ENCODE peak calls at places on chromosome 22, in five cellular contexts. Q, H, C, G and S are unnamed samples.

GRCh38 chr22:47366026-47366767 is 603.7 kb downstream of the TBC1D22A start:
- DNase-seq in Q (no peak), H (no peak), C (no peak), G (no peak), S (no peak)

GRCh38 chr22:46045459-46046298 is 68.7 kb upstream of the WNT7B start:
- DNase-seq in Q (no peak), H (no peak), C (no peak), G (no peak), S (no peak)

GRCh38 chr22:35465109-35465701 is 65.3 kb downstream of the MCM5 start:
- DNase-seq in Q (no peak), H (no peak), C (no peak), G (no peak), S (no peak)

GRCh38 chr22:26574001-26574723 is 15.8 kb downstream of the TPST2 start:
- DNase-seq in Q (no peak), H (no peak), C (no peak), G (no peak), S (no peak)

GRCh38 chr22:24402460-24403192 is 24.8 kb upstream of the ADORA2A start:
- DNase-seq in Q (no peak), H (no peak), C (no peak), G (peak; percentile 54), S (peak; percentile 94)

GRCh38 chr22:20429254-20430100 is 8.1 kb downstream of the SCARF2 start:
- DNase-seq in Q (peak; percentile 72), H (no peak), C (peak; percentile 90), G (peak; percentile 75), S (no peak)

GRCh38 chr22:40258463-40259046 is 80.8 kb downstream of the TNRC6B start:
- DNase-seq in Q (no peak), H (no peak), C (no peak), G (peak; percentile 13), S (peak; percentile 50)

GRCh38 chr22:39471421-39472141 is 14.8 kb downstream of the MGAT3 start:
- DNase-seq in Q (no peak), H (no peak), C (no peak), G (peak; percentile 73), S (peak; percentile 76)

GRCh38 chr22:17919276-17920144 is 104.9 kb downstream of the MICAL3 start:
- DNase-seq in Q (no peak), H (no peak), C (peak; percentile 57), G (no peak), S (peak; percentile 21)

GRCh38 chr22:17655289-17655688 is 16.7 kb downstream of the BCL2L13 start:
- DNase-seq in Q (no peak), H (no peak), C (no peak), G (no peak), S (no peak)

GRCh38 chr22:45478108-45478771 is 24.4 kb upstream of the FBLN1 start:
- DNase-seq in Q (no peak), H (no peak), C (no peak), G (peak; percentile 67), S (peak; percentile 84)

GRCh38 chr22:35523167-35523928 is 17.3 kb upstream of the RASD2 start:
- DNase-seq in Q (no peak), H (no peak), C (no peak), G (no peak), S (no peak)

GRCh38 chr22:39512026-39512425 is 8.3 kb upstream of the ATF4 start:
- DNase-seq in Q (no peak), H (no peak), C (no peak), G (no peak), S (no peak)

GRCh38 chr22:33210129-33210784 is 152.1 kb upstream of the SYN3 start:
- DNase-seq in Q (peak; percentile 47), H (no peak), C (peak; percentile 79), G (no peak), S (peak; percentile 30)

GRCh38 chr22:49838771-49839717 is 11.4 kb upstream of the BRD1 start:
- DNase-seq in Q (no peak), H (peak; percentile 17), C (peak; percentile 76), G (peak; percentile 55), S (no peak)

GRCh38 chr22:48240165-48240934 is 1477.9 kb downstream of the TBC1D22A start:
- DNase-seq in Q (peak; percentile 71), H (no peak), C (no peak), G (no peak), S (no peak)

GRCh38 chr22:17117890-17118289 is 3.3 kb downstream of the TMEM121B start:
- DNase-seq in Q (no peak), H (no peak), C (no peak), G (no peak), S (no peak)

GRCh38 chr22:43749473-43749872 is 62.6 kb downstream of the EFCAB6 start:
- DNase-seq in Q (no peak), H (no peak), C (no peak), G (no peak), S (no peak)

GRCh38 chr22:48870436-48870835 is 957.2 kb downstream of the BRD1 start:
- DNase-seq in Q (no peak), H (no peak), C (no peak), G (no peak), S (no peak)

GRCh38 chr22:36986242-36986821 is 32.9 kb downstream of the TST start:
- DNase-seq in Q (no peak), H (no peak), C (peak; percentile 51), G (no peak), S (no peak)

GRCh38 chr22:37233751-37234631 is 10.1 kb downstream of the RAC2 start:
- DNase-seq in Q (no peak), H (no peak), C (no peak), G (no peak), S (no peak)

GRCh38 chr22:37410174-37411055 is 16.9 kb downstream of the ELFN2 start:
- DNase-seq in Q (no peak), H (no peak), C (no peak), G (no peak), S (no peak)

GRCh38 chr22:16960220-16960883 is 47.7 kb downstream of the GAB4 start:
- DNase-seq in Q (no peak), H (no peak), C (no peak), G (no peak), S (no peak)

GRCh38 chr22:26615149-26615548 is 2.7 kb downstream of the CRYBB1 start:
- DNase-seq in Q (no peak), H (no peak), C (no peak), G (no peak), S (no peak)

GRCh38 chr22:31839986-31840385 is 86.2 kb downstream of the DEPDC5 start:
- DNase-seq in Q (no peak), H (no peak), C (no peak), G (no peak), S (no peak)

GRCh38 chr22:47082505-47082904 is 320.1 kb downstream of the TBC1D22A start:
- DNase-seq in Q (no peak), H (no peak), C (no peak), G (no peak), S (no peak)

GRCh38 chr22:36343070-36343719 is 44.6 kb downstream of the MYH9 start:
- DNase-seq in Q (no peak), H (no peak), C (no peak), G (no peak), S (no peak)

GRCh38 chr22:36773935-36774334 is 2.0 kb downstream of the IFT27 start:
- DNase-seq in Q (no peak), H (no peak), C (no peak), G (no peak), S (peak; percentile 45)

GRCh38 chr22:18048441-18048898 is 24.1 kb upstream of the MICAL3 start:
- DNase-seq in Q (no peak), H (no peak), C (no peak), G (peak; percentile 90), S (no peak)

GRCh38 chr22:20422965-20423635 is 14.5 kb downstream of the SCARF2 start:
- DNase-seq in Q (no peak), H (no peak), C (no peak), G (no peak), S (no peak)

GRCh38 chr22:47251911-47252310 is 489.5 kb downstream of the TBC1D22A start:
- DNase-seq in Q (no peak), H (no peak), C (no peak), G (no peak), S (no peak)

GRCh38 chr22:17788023-17788330 is 13.7 kb upstream of the BID start:
- DNase-seq in Q (no peak), H (no peak), C (no peak), G (no peak), S (no peak)

GRCh38 chr22:42068351-42068730 is 2.3 kb downstream of the NAGA start:
- DNase-seq in Q (no peak), H (no peak), C (no peak), G (no peak), S (no peak)
- H2BK12ac ChIP-seq in Q (no peak overlapping the region), H (no peak overlapping the region), C (no peak overlapping the region), G (no peak overlapping the region), S (no peak overlapping the region)

GRCh38 chr22:27671413-27671721 is 130.2 kb downstream of the MN1 start:
- DNase-seq in Q (no peak), H (no peak), C (no peak), G (no peak), S (no peak)
- H2BK5ac ChIP-seq in Q (peak overlapping the region; percentile 91), H (peak overlapping the region; percentile 96), C (no peak overlapping the region), G (peak overlapping the region; percentile 2), S (no peak overlapping the region)

GRCh38 chr22:29691636-29692326 is 28.0 kb upstream of the CABP7 start:
- DNase-seq in Q (no peak), H (peak; percentile 66), C (peak; percentile 81), G (peak; percentile 16), S (no peak)

GRCh38 chr22:29690481-29690880 is 29.3 kb upstream of the CABP7 start:
- DNase-seq in Q (no peak), H (no peak), C (no peak), G (peak; percentile 80), S (no peak)

GRCh38 chr22:29692327-29692640 is 27.5 kb upstream of the CABP7 start:
- DNase-seq in Q (no peak), H (no peak), C (no peak), G (no peak), S (no peak)

GRCh38 chr22:29689201-29689871 is 30.5 kb upstream of the CABP7 start:
- DNase-seq in Q (no peak), H (no peak), C (no peak), G (no peak), S (no peak)

DNA sequence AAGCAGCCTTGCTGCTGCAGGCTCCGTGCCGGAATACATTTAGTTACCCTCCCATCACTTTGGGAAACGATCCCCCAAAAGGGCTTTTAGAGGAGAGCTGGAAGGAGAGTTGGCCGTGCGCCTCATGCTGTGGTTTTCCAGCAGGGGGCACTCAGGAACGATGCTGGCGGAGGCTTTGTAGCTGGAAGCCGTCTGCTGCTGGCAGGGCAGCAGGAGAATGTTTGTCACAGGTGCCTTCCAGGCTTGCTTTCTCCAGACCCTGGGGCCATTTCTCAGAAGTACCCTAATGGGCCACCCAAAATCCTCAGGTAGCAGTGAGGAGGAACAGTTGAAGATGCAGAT is 30.0 kb upstream of the CABP7 start:
- DNase-seq in Q (peak; percentile 54), H (peak; percentile 41), C (peak; percentile 85), G (peak; percentile 69), S (peak; percentile 44)
- H3K14ac ChIP-seq in Q (no peak overlapping the region), H (no peak overlapping the region), C (no peak overlapping the region), G (no peak overlapping the region), S (no peak overlapping the region)

GRCh38 chr22:41345807-41346335 is 35.9 kb upstream of the TEF start:
- DNase-seq in Q (no peak), H (no peak), C (no peak), G (no peak), S (no peak)

GRCh38 chr22:41343717-41344116 is 38.0 kb upstream of the TEF start:
- DNase-seq in Q (no peak), H (no peak), C (no peak), G (no peak), S (no peak)

GRCh38 chr22:41341990-41342389 is 39.8 kb upstream of the TEF start:
- DNase-seq in Q (no peak), H (no peak), C (no peak), G (no peak), S (peak; percentile 47)

GRCh38 chr22:41343300-41343699 is 38.4 kb upstream of the TEF start:
- DNase-seq in Q (no peak), H (no peak), C (no peak), G (no peak), S (no peak)

GRCh38 chr22:41344189-41344788 is 37.5 kb upstream of the TEF start:
- DNase-seq in Q (no peak), H (no peak), C (no peak), G (no peak), S (no peak)
- H2BK12ac ChIP-seq in Q (no peak overlapping the region), H (no peak overlapping the region), C (no peak overlapping the region), G (no peak overlapping the region), S (no peak overlapping the region)